ENCODE peak calls at places on chromosome 15, in four cellular contexts. E, Y, M and S are unnamed samples.
A peak's percentile ranks its signal among the peaks of the same experiment; 100 is the strongest.

GRCh38 chr15:48547305-48547704 is 98.2 kb downstream of the FBN1 start:
- DNase-seq in E (no peak), Y (no peak), M (no peak), S (no peak)

GRCh38 chr15:83581381-83581780 is 72.5 kb upstream of the ADAMTSL3 start:
- DNase-seq in E (no peak), Y (no peak), M (no peak), S (no peak)

GRCh38 chr15:80730931-80731330 is 35.8 kb downstream of the ABHD17C start:
- DNase-seq in E (no peak), Y (no peak), M (no peak), S (no peak)

GRCh38 chr15:97849183-97849582 is 111.3 kb upstream of the ARRDC4 start:
- DNase-seq in E (no peak), Y (no peak), M (no peak), S (no peak)

GRCh38 chr15:88139936-88140335 is 116.6 kb downstream of the NTRK3 start:
- DNase-seq in E (no peak), Y (no peak), M (no peak), S (no peak)

GRCh38 chr15:70387086-70387485 is 289.4 kb upstream of the TLE3 start:
- DNase-seq in E (no peak), Y (no peak), M (no peak), S (no peak)

GRCh38 chr15:78850926-78851600 is 21.6 kb upstream of the MORF4L1 start:
- DNase-seq in E (no peak), Y (no peak), M (no peak), S (no peak)

GRCh38 chr15:81851307-81851706 is 194.5 kb downstream of the MEX3B start:
- DNase-seq in E (no peak), Y (no peak), M (no peak), S (no peak)

GRCh38 chr15:26615188-26615926 is 157.5 kb downstream of the GABRB3 start:
- DNase-seq in E (no peak), Y (no peak), M (no peak), S (no peak)

GRCh38 chr15:34855893-34856292 is 60.5 kb upstream of the ACTC1 start:
- DNase-seq in E (no peak), Y (no peak), M (no peak), S (no peak)

GRCh38 chr15:87269566-87269965 is 987.0 kb downstream of the NTRK3 start:
- DNase-seq in E (no peak), Y (no peak), M (no peak), S (no peak)

GRCh38 chr15:75791337-75791713 is 51.9 kb upstream of the UBE2Q2 start:
- DNase-seq in E (no peak), Y (no peak), M (no peak), S (no peak)

GRCh38 chr15:58038426-58039106 is 26.9 kb downstream of the ALDH1A2 start:
- DNase-seq in E (peak; percentile 52), Y (no peak), M (no peak), S (no peak)

GRCh38 chr15:60612400-60613048 is 133.6 kb upstream of the ICE2 start:
- DNase-seq in E (no peak), Y (no peak), M (no peak), S (no peak)

GRCh38 chr15:71380345-71380744 is 265.1 kb downstream of the THSD4 start:
- DNase-seq in E (no peak), Y (no peak), M (no peak), S (no peak)

GRCh38 chr15:70892002-70892911 is at the start of the genes LRRC49 and THAP10:
- DNase-seq in E (peak; percentile 84), Y (peak; percentile 84), M (peak; percentile 85), S (peak; percentile 82)

GRCh38 chr15:98850991-98851776 is 156.4 kb downstream of the PGPEP1L start:
- DNase-seq in E (peak; percentile 82), Y (peak; percentile 60), M (peak; percentile 84), S (peak; percentile 56)

GRCh38 chr15:35444557-35445204 is 101.3 kb downstream of the DPH6 start:
- DNase-seq in E (no peak), Y (peak; percentile 47), M (no peak), S (peak; percentile 42)

DNA sequence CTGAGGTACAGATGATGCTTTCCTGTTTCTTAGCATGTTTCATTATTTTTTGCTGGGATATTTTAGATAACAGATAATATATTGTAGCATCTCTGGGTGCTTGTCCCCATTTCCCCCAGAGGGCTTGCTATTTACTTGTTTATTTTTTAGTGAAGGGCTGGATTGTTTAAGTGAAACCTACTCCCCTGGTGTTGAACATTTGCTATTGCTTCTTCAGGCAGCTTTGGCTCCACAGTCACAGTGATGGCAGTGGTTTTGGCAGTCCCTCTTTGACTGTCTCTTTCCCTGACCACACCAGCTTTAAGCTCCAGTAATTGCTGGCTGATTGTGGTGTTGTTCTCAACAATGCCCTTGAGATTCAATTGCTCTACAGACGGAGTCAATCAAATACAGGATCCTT is 128.9 kb downstream of the KLF13 start:
- DNase-seq in E (no peak), Y (no peak), M (no peak), S (no peak)
- TF ChIP-seq CTCF in E (no peak), Y (no peak), M (no peak), S (no peak)

DNA sequence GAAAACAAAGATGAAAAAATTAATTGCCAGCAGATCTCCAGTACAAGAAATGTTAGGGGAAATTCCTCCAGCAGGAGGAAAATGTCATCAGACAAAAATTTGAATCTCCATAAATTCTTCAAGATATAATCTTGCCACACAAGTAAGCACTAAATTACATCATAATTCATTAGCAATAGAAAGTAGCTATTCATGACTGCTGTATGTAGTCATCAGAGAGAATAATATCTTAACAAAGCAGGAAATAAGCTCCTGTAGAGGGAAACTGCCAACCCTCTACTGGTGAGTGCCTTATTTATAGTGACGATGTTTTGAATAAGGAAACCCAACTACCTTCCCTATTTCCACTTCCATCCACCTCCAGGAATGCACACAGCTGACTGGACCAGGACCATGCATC is 15.8 kb upstream of the SLC27A2 start:
- DNase-seq in E (no peak), Y (no peak), M (no peak), S (no peak)
- TF ChIP-seq CTCF in E (no peak), Y (no peak), M (no peak), S (no peak)

GRCh38 chr15:100910119-100910518 is 9.0 kb upstream of the LRRK1 start:
- DNase-seq in E (no peak), Y (no peak), M (no peak), S (no peak)
- TF ChIP-seq CTCF in E (no peak), Y (no peak), M (peak; percentile 41), S (peak; percentile 13)

DNA sequence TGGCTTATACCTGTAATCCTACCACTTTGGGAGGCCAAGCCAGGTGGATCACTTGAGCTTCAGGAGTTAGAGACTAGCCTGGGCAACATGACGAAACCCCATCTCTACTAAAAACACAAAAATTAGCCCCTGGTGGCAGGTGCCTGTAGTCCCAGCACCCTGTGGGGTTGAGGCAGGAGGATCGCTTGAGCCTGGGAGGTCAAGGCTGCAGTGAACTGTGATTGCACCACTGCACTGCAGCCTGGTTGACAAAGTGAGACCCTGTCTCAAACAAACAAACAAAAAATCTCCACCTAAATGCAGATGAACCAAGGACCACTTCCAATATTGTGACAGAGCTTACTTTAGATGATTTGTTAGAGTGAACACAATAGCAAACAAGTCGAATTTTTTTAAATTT is 53.7 kb downstream of the TP53BP1 start:
- DNase-seq in E (no peak), Y (no peak), M (no peak), S (no peak)
- TF ChIP-seq CTCF in E (no peak), Y (no peak), M (no peak), S (no peak)

GRCh38 chr15:51936119-51936478 is 35.5 kb downstream of the LEO1 start:
- DNase-seq in E (no peak), Y (no peak), M (no peak), S (no peak)
- TF ChIP-seq CTCF in E (no peak), Y (no peak), M (no peak), S (no peak)

DNA sequence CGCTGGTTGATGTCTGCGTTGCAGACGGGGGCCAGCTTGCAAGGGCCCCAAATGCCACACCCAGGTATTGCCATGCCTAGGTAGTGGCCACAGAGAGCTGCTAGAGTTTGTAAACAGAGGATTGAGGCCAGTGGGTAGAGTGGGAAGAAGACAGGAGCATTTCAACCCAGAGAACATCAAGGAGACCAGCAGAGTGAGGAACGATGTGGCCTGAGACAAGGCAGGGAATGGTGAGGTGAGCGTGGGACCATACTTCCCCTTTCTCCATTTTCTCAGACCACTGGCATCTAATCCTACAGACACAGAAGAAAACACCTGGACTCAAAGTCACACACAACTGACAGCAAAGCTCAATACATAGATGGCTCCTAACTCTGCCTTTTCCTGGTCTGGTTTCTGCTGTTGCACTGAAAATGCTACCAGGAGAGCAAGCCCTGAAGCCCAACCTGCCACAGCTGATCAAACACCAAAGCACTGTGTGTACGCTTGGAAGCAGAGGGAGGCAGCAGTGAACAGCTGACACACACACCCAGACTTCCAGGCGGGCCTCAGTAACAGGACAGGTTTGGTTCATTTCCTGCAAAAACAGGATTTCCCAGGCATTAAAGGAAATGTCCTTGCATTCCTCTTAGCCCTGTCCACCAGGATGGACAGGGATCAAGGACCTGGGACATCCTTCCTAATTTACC is 1.6 kb downstream of the FAM174B start:
- DNase-seq in E (peak; percentile 44), Y (peak; percentile 63), M (peak; percentile 56), S (peak; percentile 60)
- TF ChIP-seq CTCF in E (no peak), Y (no peak), M (no peak), S (no peak)